ENCODE peak calls at places on chromosomes 2 and 18, in four cellular contexts. One of them, this sample, is unnamed.
A peak's percentile ranks its signal among the peaks of the same experiment; 100 is the strongest.

GRCh38 chr2:216195565-216195978 is 86.4 kb downstream of the XRCC5 start:
- DNase-seq in GM13977: no peak
- DNase-seq in NB4: peak; percentile 18
- DNase-seq in PC-3: peak; percentile 71
- DNase-seq in this sample: no peak

GRCh38 chr18:58942486-58942885 is 77.8 kb downstream of the ZNF532 start:
- DNase-seq in GM13977: no peak
- DNase-seq in NB4: no peak
- DNase-seq in PC-3: peak; percentile 76
- DNase-seq in this sample: no peak

GRCh38 chr18:43574974-43575373 is 297.7 kb upstream of the SYT4 start:
- DNase-seq in GM13977: no peak
- DNase-seq in NB4: no peak
- DNase-seq in PC-3: no peak
- DNase-seq in this sample: no peak

GRCh38 chr2:26172189-26172865 is 561 bp upstream of the GAREM2 start:
- DNase-seq in GM13977: peak; percentile 45
- DNase-seq in NB4: no peak
- DNase-seq in PC-3: no peak
- DNase-seq in this sample: peak; percentile 76

GRCh38 chr2:6053711-6054393 is 361.7 kb downstream of the SOX11 start:
- DNase-seq in GM13977: no peak
- DNase-seq in NB4: no peak
- DNase-seq in PC-3: no peak
- DNase-seq in this sample: no peak

GRCh38 chr2:192016265-192016664 is 169.4 kb upstream of the CAVIN2 start:
- DNase-seq in GM13977: no peak
- DNase-seq in NB4: no peak
- DNase-seq in PC-3: peak; percentile 62
- DNase-seq in this sample: no peak

GRCh38 chr18:11666176-11666575 is 22.9 kb upstream of the GNAL start:
- DNase-seq in GM13977: no peak
- DNase-seq in NB4: no peak
- DNase-seq in PC-3: no peak
- DNase-seq in this sample: no peak

GRCh38 chr18:12098389-12098788 is 4.7 kb downstream of the ANKRD62 start:
- DNase-seq in GM13977: no peak
- DNase-seq in NB4: no peak
- DNase-seq in PC-3: no peak
- DNase-seq in this sample: no peak

GRCh38 chr2:143505542-143505941 is 376.3 kb downstream of the ARHGAP15 start:
- DNase-seq in GM13977: no peak
- DNase-seq in NB4: no peak
- DNase-seq in PC-3: no peak
- DNase-seq in this sample: no peak

GRCh38 chr2:190405995-190406394 is 2.2 kb upstream of the MFSD6 start:
- DNase-seq in GM13977: no peak
- DNase-seq in NB4: no peak
- DNase-seq in PC-3: no peak
- DNase-seq in this sample: no peak

GRCh38 chr2:54084600-54084999 is 30.8 kb upstream of the ACYP2 start:
- DNase-seq in GM13977: no peak
- DNase-seq in NB4: no peak
- DNase-seq in PC-3: peak; percentile 55
- DNase-seq in this sample: no peak

GRCh38 chr2:178101321-178102079 is 10.7 kb upstream of the RBM45 start:
- DNase-seq in GM13977: no peak
- DNase-seq in NB4: no peak
- DNase-seq in PC-3: peak; percentile 13
- DNase-seq in this sample: no peak

GRCh38 chr18:8744656-8745055 is 39.3 kb downstream of the MTCL1 start:
- DNase-seq in GM13977: no peak
- DNase-seq in NB4: no peak
- DNase-seq in PC-3: no peak
- DNase-seq in this sample: no peak

GRCh38 chr18:76553715-76554603 is 58.9 kb upstream of the ZNF516 start:
- DNase-seq in GM13977: no peak
- DNase-seq in NB4: peak; percentile 96
- DNase-seq in PC-3: peak; percentile 6
- DNase-seq in this sample: no peak

GRCh38 chr2:60861736-60862135 is 19.6 kb upstream of the REL start:
- DNase-seq in GM13977: no peak
- DNase-seq in NB4: peak; percentile 31
- DNase-seq in PC-3: no peak
- DNase-seq in this sample: no peak

GRCh38 chr2:222024934-222025890 is 273.6 kb downstream of the PAX3 start:
- DNase-seq in GM13977: no peak
- DNase-seq in NB4: peak; percentile 66
- DNase-seq in PC-3: peak; percentile 57
- DNase-seq in this sample: peak; percentile 8

GRCh38 chr2:25251461-25252273 is 83.3 kb upstream of the POMC start:
- DNase-seq in GM13977: peak; percentile 92
- DNase-seq in NB4: peak; percentile 72
- DNase-seq in PC-3: peak; percentile 30
- DNase-seq in this sample: peak; percentile 72

GRCh38 chr18:22558945-22559385 is 141.2 kb upstream of the CTAGE1 start:
- DNase-seq in GM13977: no peak
- DNase-seq in NB4: no peak
- DNase-seq in PC-3: peak; percentile 81
- DNase-seq in this sample: peak; percentile 58

GRCh38 chr18:72086421-72086820 is 457.7 kb downstream of the CBLN2 start:
- DNase-seq in GM13977: no peak
- DNase-seq in NB4: peak; percentile 49
- DNase-seq in PC-3: peak; percentile 44
- DNase-seq in this sample: no peak

GRCh38 chr2:104028066-104028465 is 825.8 kb upstream of the POU3F3 start:
- DNase-seq in GM13977: no peak
- DNase-seq in NB4: no peak
- DNase-seq in PC-3: no peak
- DNase-seq in this sample: no peak

GRCh38 chr2:104033399-104033798 is 820.5 kb upstream of the POU3F3 start:
- DNase-seq in GM13977: no peak
- DNase-seq in NB4: peak; percentile 20
- DNase-seq in PC-3: peak; percentile 36
- DNase-seq in this sample: no peak
- TF ChIP-seq CTCF in GM13977: peak; percentile 48
- TF ChIP-seq CTCF in NB4: peak; percentile 22
- TF ChIP-seq CTCF in PC-3: peak; percentile 68
- TF ChIP-seq CTCF in this sample: peak; percentile 60

GRCh38 chr2:19848952-19849351 is 52.8 kb downstream of the TTC32 start:
- DNase-seq in GM13977: no peak
- DNase-seq in NB4: no peak
- DNase-seq in PC-3: no peak
- DNase-seq in this sample: no peak
- TF ChIP-seq CTCF in GM13977: no peak
- TF ChIP-seq CTCF in NB4: no peak
- TF ChIP-seq CTCF in PC-3: no peak
- TF ChIP-seq CTCF in this sample: no peak

GRCh38 chr2:39608212-39608575 is 57.5 kb upstream of the TMEM178A start:
- DNase-seq in GM13977: no peak
- DNase-seq in NB4: no peak
- DNase-seq in PC-3: no peak
- DNase-seq in this sample: no peak
- TF ChIP-seq CTCF in GM13977: no peak
- TF ChIP-seq CTCF in NB4: no peak
- TF ChIP-seq CTCF in PC-3: no peak
- TF ChIP-seq CTCF in this sample: no peak

DNA sequence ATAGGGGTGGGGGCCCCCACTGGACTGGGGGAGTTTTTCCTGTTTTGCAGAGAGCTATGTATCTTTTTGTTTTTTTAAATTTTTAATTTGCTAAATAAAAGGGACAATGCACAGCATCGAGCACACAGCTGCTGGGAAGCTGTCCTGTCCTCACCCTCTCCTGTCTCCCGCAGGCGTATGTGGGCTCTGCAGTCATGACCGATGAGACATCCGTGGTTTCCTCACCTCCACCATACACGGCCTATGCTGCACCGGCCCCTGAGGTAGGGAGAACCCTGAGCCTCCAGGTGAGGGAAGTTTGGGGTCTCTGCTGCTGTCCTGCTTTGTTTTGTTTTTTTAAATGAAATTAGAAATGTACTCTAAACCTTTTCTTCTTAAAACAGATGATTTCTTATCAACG is 27.6 kb downstream of the PLEKHB2 start:
- DNase-seq in GM13977: no peak
- DNase-seq in NB4: no peak
- DNase-seq in PC-3: no peak
- DNase-seq in this sample: no peak
- TF ChIP-seq CTCF in GM13977: no peak
- TF ChIP-seq CTCF in NB4: no peak
- TF ChIP-seq CTCF in PC-3: no peak
- TF ChIP-seq CTCF in this sample: no peak

GRCh38 chr2:230759481-230760191 is 47.0 kb downstream of the CAB39 start:
- DNase-seq in GM13977: no peak
- DNase-seq in NB4: peak; percentile 63
- DNase-seq in PC-3: no peak
- DNase-seq in this sample: no peak

GRCh38 chr2:230758566-230759480 is 46.2 kb downstream of the CAB39 start:
- DNase-seq in GM13977: no peak
- DNase-seq in NB4: peak; percentile 82
- DNase-seq in PC-3: no peak
- DNase-seq in this sample: no peak

GRCh38 chr2:230761704-230762103 is 49.1 kb downstream of the CAB39 start:
- DNase-seq in GM13977: no peak
- DNase-seq in NB4: no peak
- DNase-seq in PC-3: no peak
- DNase-seq in this sample: no peak

GRCh38 chr2:230765611-230766300 is 53.1 kb downstream of the CAB39 start:
- DNase-seq in GM13977: no peak
- DNase-seq in NB4: no peak
- DNase-seq in PC-3: no peak
- DNase-seq in this sample: no peak

DNA sequence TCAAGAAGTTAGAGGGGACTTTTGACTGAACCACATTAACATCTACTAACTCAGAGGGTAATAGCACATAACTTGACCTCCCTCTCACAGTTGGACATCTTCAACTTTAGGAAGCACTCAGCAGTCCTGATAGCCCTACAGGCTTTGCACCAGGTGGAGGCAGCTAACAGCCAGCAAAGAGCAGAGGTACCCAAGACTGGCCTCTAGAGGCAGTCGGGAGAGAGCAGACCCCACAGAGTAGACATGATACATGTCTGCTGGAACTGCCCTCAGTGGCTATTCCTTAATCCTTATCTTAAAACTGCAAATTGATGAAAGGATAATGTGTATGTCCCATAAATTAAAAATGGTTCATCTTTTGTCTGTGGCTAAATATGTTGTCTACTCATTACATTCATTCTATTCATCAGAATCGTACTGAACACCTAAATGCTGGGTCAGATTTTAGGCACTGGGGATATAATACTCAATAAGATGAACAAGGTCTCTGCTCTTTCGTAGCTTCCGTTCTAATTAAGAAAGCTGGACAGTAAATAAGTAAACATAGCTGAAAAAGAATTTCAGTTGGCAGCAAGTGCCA is 49.8 kb downstream of the CAB39 start:
- DNase-seq in GM13977: no peak
- DNase-seq in NB4: peak; percentile 58
- DNase-seq in PC-3: peak; percentile 62
- DNase-seq in this sample: peak; percentile 12
- TF ChIP-seq CTCF in GM13977: peak; percentile 52
- TF ChIP-seq CTCF in NB4: peak; percentile 59
- TF ChIP-seq CTCF in PC-3: peak; percentile 79
- TF ChIP-seq CTCF in this sample: peak; percentile 47

GRCh38 chr2:235389626-235390025 is 104.2 kb upstream of the AGAP1 start:
- DNase-seq in GM13977: no peak
- DNase-seq in NB4: no peak
- DNase-seq in PC-3: no peak
- DNase-seq in this sample: no peak
- TF ChIP-seq CTCF in GM13977: no peak
- TF ChIP-seq CTCF in NB4: no peak
- TF ChIP-seq CTCF in PC-3: no peak
- TF ChIP-seq CTCF in this sample: no peak

DNA sequence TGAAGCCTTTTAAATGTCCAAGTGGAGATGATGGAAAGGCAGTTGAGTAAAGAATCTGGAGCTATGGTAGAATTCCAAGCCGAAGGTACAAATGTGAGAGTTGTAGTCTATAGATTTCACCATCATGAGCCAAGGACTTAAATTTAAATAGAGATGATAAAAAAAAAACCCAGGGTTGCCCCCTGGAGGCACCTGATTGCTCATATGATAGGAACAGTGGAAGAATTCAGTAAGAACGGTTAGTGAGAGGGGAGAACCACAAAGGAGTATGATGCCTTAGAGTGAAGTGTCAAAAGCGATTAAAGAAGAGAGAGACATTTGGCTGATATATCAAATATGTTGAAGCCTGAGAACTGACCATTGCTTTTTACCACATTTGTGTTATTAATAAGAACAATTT is 11.9 kb downstream of the NYAP2 start:
- DNase-seq in GM13977: no peak
- DNase-seq in NB4: no peak
- DNase-seq in PC-3: peak; percentile 29
- DNase-seq in this sample: no peak
- TF ChIP-seq CTCF in GM13977: no peak
- TF ChIP-seq CTCF in NB4: peak; percentile 3
- TF ChIP-seq CTCF in PC-3: peak; percentile 41
- TF ChIP-seq CTCF in this sample: no peak

GRCh38 chr2:108171652-108172051 is 68.1 kb upstream of the SULT1C3 start:
- DNase-seq in GM13977: no peak
- DNase-seq in NB4: no peak
- DNase-seq in PC-3: no peak
- DNase-seq in this sample: no peak

GRCh38 chr2:108165750-108166149 is 74.0 kb upstream of the SULT1C3 start:
- DNase-seq in GM13977: no peak
- DNase-seq in NB4: no peak
- DNase-seq in PC-3: no peak
- DNase-seq in this sample: no peak

DNA sequence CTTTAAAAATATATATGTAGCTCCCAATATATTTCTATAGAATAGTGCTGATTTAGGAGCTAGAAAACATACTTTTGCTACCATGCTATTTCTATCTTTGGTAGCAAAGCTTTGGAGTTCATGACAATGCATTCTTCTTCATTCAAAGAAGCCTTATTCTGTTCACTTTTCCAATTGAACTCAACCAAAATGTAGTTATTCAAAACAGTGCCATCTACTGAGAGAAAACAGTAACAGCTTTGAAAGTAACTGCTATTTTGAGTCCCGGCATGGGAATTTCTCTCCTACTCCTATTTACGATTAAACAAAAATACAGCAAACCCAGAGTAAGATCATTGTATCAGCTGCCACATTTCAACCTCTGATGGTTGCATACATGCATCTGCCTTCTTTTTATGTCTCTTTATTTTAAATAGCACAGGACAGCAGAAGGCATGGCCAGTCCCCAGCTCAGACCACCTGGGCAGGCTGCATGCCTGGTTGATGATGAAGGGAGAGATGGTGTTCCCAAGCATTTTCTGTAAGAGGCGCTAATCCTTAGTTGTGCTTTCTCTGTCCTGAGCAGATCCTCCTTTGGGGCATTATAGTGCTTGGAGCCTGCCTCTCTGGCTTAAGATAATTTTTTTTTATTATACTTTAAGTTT is 69.7 kb upstream of the SULT1C3 start:
- DNase-seq in GM13977: no peak
- DNase-seq in NB4: peak; percentile 31
- DNase-seq in PC-3: peak; percentile 61
- DNase-seq in this sample: no peak
- TF ChIP-seq CTCF in GM13977: peak; percentile 32
- TF ChIP-seq CTCF in NB4: peak; percentile 35
- TF ChIP-seq CTCF in PC-3: peak; percentile 69
- TF ChIP-seq CTCF in this sample: peak; percentile 54

GRCh38 chr2:239979243-239980023 is 45.7 kb downstream of the NDUFA10 start:
- DNase-seq in GM13977: no peak
- DNase-seq in NB4: peak; percentile 78
- DNase-seq in PC-3: no peak
- DNase-seq in this sample: peak; percentile 72
- TF ChIP-seq CTCF in GM13977: no peak
- TF ChIP-seq CTCF in NB4: peak; percentile 59
- TF ChIP-seq CTCF in PC-3: no peak
- TF ChIP-seq CTCF in this sample: peak; percentile 48

This sample was measured in nephron progenitor cell.